ENCODE peak calls at places on chromosomes 6 and 20, in eight cellular contexts. One of them, this sample, is unnamed.

GRCh38 chr6:6661684-6662083 is 73.2 kb downstream of the LY86 start:
- DNase-seq in PC-9: peak
- DNase-seq in lung: peak
- DNase-seq in mammary epithelial cell: peak
- DNase-seq in AG09309: no peak
- DNase-seq in neural progenitor cell: no peak
- DNase-seq in foreskin fibroblast: peak
- DNase-seq in HepG2: peak
- DNase-seq in this sample: no peak

GRCh38 chr6:142942805-142943227 is 2.2 kb downstream of the HIVEP2 start:
- DNase-seq in AG09309: no peak
- DNase-seq in HepG2: peak
- DNase-seq in neural progenitor cell: no peak
- DNase-seq in PC-9: no peak
- DNase-seq in mammary epithelial cell: peak
- DNase-seq in foreskin fibroblast: no peak
- DNase-seq in lung: no peak
- DNase-seq in this sample: no peak

GRCh38 chr6:128275030-128275429 is 245.4 kb downstream of the PTPRK start:
- DNase-seq in mammary epithelial cell: peak
- DNase-seq in HepG2: no peak
- DNase-seq in PC-9: no peak
- DNase-seq in lung: no peak
- DNase-seq in neural progenitor cell: no peak
- DNase-seq in AG09309: no peak
- DNase-seq in foreskin fibroblast: peak
- DNase-seq in this sample: no peak

GRCh38 chr20:31637660-31638059 is at the start of gene COX4I2:
- DNase-seq in neural progenitor cell: no peak
- DNase-seq in foreskin fibroblast: no peak
- DNase-seq in HepG2: no peak
- DNase-seq in mammary epithelial cell: no peak
- DNase-seq in PC-9: no peak
- DNase-seq in AG09309: no peak
- DNase-seq in lung: no peak
- DNase-seq in this sample: no peak

GRCh38 chr20:58201616-58202015 is 26.8 kb downstream of the ANKRD60 start:
- DNase-seq in HepG2: no peak
- DNase-seq in foreskin fibroblast: no peak
- DNase-seq in lung: no peak
- DNase-seq in neural progenitor cell: no peak
- DNase-seq in mammary epithelial cell: no peak
- DNase-seq in PC-9: no peak
- DNase-seq in AG09309: no peak
- DNase-seq in this sample: no peak

GRCh38 chr20:25484224-25484846 is 76.9 kb downstream of the GINS1 start:
- DNase-seq in neural progenitor cell: no peak
- DNase-seq in PC-9: no peak
- DNase-seq in AG09309: no peak
- DNase-seq in HepG2: no peak
- DNase-seq in foreskin fibroblast: no peak
- DNase-seq in lung: no peak
- DNase-seq in mammary epithelial cell: peak
- DNase-seq in this sample: no peak

GRCh38 chr20:14234666-14235295 is 102.6 kb downstream of the FLRT3 start:
- DNase-seq in mammary epithelial cell: peak
- DNase-seq in lung: no peak
- DNase-seq in HepG2: no peak
- DNase-seq in PC-9: no peak
- DNase-seq in foreskin fibroblast: peak
- DNase-seq in neural progenitor cell: no peak
- DNase-seq in AG09309: no peak
- DNase-seq in this sample: no peak

GRCh38 chr6:46438245-46438644 is 53.0 kb downstream of the RCAN2 start:
- DNase-seq in AG09309: no peak
- DNase-seq in lung: no peak
- DNase-seq in foreskin fibroblast: no peak
- DNase-seq in mammary epithelial cell: no peak
- DNase-seq in HepG2: no peak
- DNase-seq in neural progenitor cell: no peak
- DNase-seq in PC-9: no peak
- DNase-seq in this sample: no peak

GRCh38 chr6:78995946-78996345 is 82.1 kb downstream of the PHIP start:
- DNase-seq in lung: no peak
- DNase-seq in HepG2: no peak
- DNase-seq in foreskin fibroblast: no peak
- DNase-seq in mammary epithelial cell: peak
- DNase-seq in PC-9: no peak
- DNase-seq in AG09309: no peak
- DNase-seq in neural progenitor cell: no peak
- DNase-seq in this sample: no peak

GRCh38 chr6:154232013-154232920 is 124.3 kb downstream of the IPCEF1 start:
- DNase-seq in PC-9: no peak
- DNase-seq in AG09309: no peak
- DNase-seq in neural progenitor cell: no peak
- DNase-seq in lung: no peak
- DNase-seq in foreskin fibroblast: peak
- DNase-seq in mammary epithelial cell: no peak
- DNase-seq in HepG2: no peak
- DNase-seq in this sample: no peak

GRCh38 chr20:62953839-62954703 is 1.6 kb downstream of the SLC17A9 start:
- DNase-seq in PC-9: no peak
- DNase-seq in HepG2: peak
- DNase-seq in neural progenitor cell: peak
- DNase-seq in AG09309: no peak
- DNase-seq in lung: peak
- DNase-seq in foreskin fibroblast: peak
- DNase-seq in mammary epithelial cell: no peak
- DNase-seq in this sample: no peak

GRCh38 chr6:146433881-146434741 is 109.5 kb upstream of the RAB32 start:
- DNase-seq in foreskin fibroblast: peak
- DNase-seq in PC-9: no peak
- DNase-seq in HepG2: no peak
- DNase-seq in lung: no peak
- DNase-seq in neural progenitor cell: peak
- DNase-seq in mammary epithelial cell: peak
- DNase-seq in AG09309: no peak
- DNase-seq in this sample: no peak

GRCh38 chr6:154247119-154247814 is 109.3 kb downstream of the IPCEF1 start:
- DNase-seq in lung: no peak
- DNase-seq in AG09309: no peak
- DNase-seq in PC-9: no peak
- DNase-seq in mammary epithelial cell: no peak
- DNase-seq in foreskin fibroblast: no peak
- DNase-seq in HepG2: no peak
- DNase-seq in neural progenitor cell: peak
- DNase-seq in this sample: no peak

GRCh38 chr6:14784596-14785360 is 461.1 kb upstream of the JARID2 start:
- DNase-seq in AG09309: no peak
- DNase-seq in HepG2: no peak
- DNase-seq in PC-9: no peak
- DNase-seq in neural progenitor cell: peak
- DNase-seq in mammary epithelial cell: no peak
- DNase-seq in lung: no peak
- DNase-seq in foreskin fibroblast: no peak
- DNase-seq in this sample: no peak

DNA sequence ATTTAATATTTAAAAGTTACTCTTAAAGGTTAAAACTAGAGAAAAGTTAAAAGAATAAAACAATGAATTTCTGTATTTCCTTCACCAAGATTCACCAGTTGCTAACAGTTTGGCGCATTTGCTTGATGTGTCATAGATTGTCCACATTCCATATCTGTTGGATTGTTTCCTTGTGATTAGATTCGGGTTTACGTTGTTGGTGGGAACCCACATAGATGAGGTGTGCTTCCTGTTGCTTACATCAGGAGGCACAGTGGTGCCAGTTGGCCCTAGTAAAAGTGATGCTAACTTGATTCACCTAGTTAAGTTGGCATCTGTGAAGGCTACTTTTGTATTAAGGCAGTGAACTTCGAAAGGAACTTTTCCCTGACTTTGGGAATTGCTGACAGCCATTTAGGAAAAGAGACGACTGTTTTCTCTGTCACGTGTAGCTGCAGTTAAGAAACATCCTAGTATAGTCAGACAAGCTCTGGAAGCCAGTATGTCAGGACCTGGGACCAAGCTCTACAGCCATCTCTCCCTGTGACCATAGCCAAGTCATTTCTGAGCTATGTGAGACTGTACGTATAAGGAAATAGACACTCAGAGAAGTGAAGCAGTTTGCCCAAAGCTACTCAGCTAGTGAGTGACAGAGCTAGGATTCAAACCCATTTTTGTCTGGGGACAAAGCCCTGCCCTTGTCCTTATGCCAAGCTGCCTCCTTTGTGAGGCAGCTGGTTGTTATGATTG is 49.0 kb downstream of the PPARD start:
- DNase-seq in foreskin fibroblast: peak
- DNase-seq in neural progenitor cell: no peak
- DNase-seq in HepG2: no peak
- DNase-seq in lung: no peak
- DNase-seq in PC-9: peak
- DNase-seq in mammary epithelial cell: peak
- DNase-seq in AG09309: peak
- DNase-seq in this sample: peak
- TF ChIP-seq CTCF in foreskin fibroblast: peak
- TF ChIP-seq CTCF in neural progenitor cell: no peak
- TF ChIP-seq CTCF in HepG2: no peak
- TF ChIP-seq CTCF in lung: no peak
- TF ChIP-seq CTCF in PC-9: peak
- TF ChIP-seq CTCF in mammary epithelial cell: peak
- TF ChIP-seq CTCF in AG09309: no peak
- TF ChIP-seq CTCF in this sample: no peak

DNA sequence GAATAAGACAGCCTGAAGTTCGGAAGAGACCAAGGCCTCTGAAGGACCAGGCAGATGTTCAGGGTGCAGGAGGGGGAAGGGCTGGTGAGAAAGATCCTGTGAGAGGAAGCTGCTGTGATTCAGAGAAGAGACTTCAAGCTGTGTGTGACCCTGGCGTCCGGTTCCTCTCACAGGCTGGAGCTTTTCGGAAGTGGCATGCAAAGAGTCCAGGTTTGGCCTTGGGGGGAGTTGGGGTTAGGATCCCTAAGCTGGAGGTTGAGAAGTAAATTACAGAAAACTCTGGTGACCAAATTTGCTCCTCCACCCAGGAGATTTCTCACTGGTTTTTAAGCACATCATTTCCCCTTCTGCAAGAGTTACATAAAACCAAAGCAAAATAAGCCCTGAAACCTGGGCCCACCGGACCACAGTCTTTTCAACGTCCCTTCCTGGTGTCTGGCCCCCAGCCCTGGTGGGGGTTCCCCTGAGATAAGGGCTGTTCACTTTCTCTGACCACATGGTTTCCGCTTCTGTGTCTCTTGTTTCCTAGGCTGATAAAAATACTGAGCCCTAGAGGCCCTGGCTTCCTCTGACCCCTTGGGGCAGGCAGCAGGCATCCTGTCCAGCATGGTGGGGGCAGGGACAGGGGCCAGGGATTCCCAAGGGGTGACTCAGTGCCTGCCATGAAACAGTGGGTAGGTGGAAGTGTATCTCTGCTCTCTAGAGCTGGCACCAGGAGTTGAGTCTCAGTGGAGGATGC is 12.0 kb upstream of the LTA start:
- DNase-seq in mammary epithelial cell: peak
- DNase-seq in lung: peak
- DNase-seq in foreskin fibroblast: peak
- DNase-seq in neural progenitor cell: no peak
- DNase-seq in PC-9: peak
- DNase-seq in AG09309: no peak
- DNase-seq in HepG2: no peak
- DNase-seq in this sample: peak
- TF ChIP-seq CTCF in mammary epithelial cell: no peak
- TF ChIP-seq CTCF in lung: no peak
- TF ChIP-seq CTCF in foreskin fibroblast: no peak
- TF ChIP-seq CTCF in neural progenitor cell: no peak
- TF ChIP-seq CTCF in PC-9: no peak
- TF ChIP-seq CTCF in AG09309: no peak
- TF ChIP-seq CTCF in HepG2: no peak
- TF ChIP-seq CTCF in this sample: no peak

GRCh38 chr20:47011984-47012383 is 117.3 kb downstream of the EYA2 start:
- DNase-seq in foreskin fibroblast: no peak
- DNase-seq in AG09309: no peak
- DNase-seq in mammary epithelial cell: no peak
- DNase-seq in PC-9: no peak
- DNase-seq in HepG2: no peak
- DNase-seq in neural progenitor cell: no peak
- DNase-seq in lung: no peak
- DNase-seq in this sample: no peak

GRCh38 chr20:47008842-47009518 is 114.3 kb downstream of the EYA2 start:
- DNase-seq in AG09309: no peak
- DNase-seq in neural progenitor cell: no peak
- DNase-seq in mammary epithelial cell: no peak
- DNase-seq in foreskin fibroblast: no peak
- DNase-seq in lung: no peak
- DNase-seq in HepG2: peak
- DNase-seq in PC-9: no peak
- DNase-seq in this sample: no peak

GRCh38 chr20:47009784-47010183 is 115.1 kb downstream of the EYA2 start:
- DNase-seq in PC-9: no peak
- DNase-seq in lung: no peak
- DNase-seq in mammary epithelial cell: no peak
- DNase-seq in HepG2: no peak
- DNase-seq in AG09309: no peak
- DNase-seq in foreskin fibroblast: no peak
- DNase-seq in neural progenitor cell: no peak
- DNase-seq in this sample: no peak

GRCh38 chr20:47016068-47016664 is 121.5 kb downstream of the EYA2 start:
- DNase-seq in PC-9: no peak
- DNase-seq in lung: no peak
- DNase-seq in HepG2: no peak
- DNase-seq in neural progenitor cell: peak
- DNase-seq in foreskin fibroblast: no peak
- DNase-seq in AG09309: no peak
- DNase-seq in mammary epithelial cell: no peak
- DNase-seq in this sample: no peak

GRCh38 chr20:47013606-47014005 is 119.0 kb downstream of the EYA2 start:
- DNase-seq in mammary epithelial cell: no peak
- DNase-seq in PC-9: no peak
- DNase-seq in neural progenitor cell: no peak
- DNase-seq in lung: no peak
- DNase-seq in foreskin fibroblast: no peak
- DNase-seq in HepG2: no peak
- DNase-seq in AG09309: no peak
- DNase-seq in this sample: no peak
- TF ChIP-seq CTCF in mammary epithelial cell: no peak
- TF ChIP-seq CTCF in PC-9: peak
- TF ChIP-seq CTCF in neural progenitor cell: no peak
- TF ChIP-seq CTCF in lung: no peak
- TF ChIP-seq CTCF in foreskin fibroblast: no peak
- TF ChIP-seq CTCF in HepG2: peak
- TF ChIP-seq CTCF in AG09309: no peak
- TF ChIP-seq CTCF in this sample: no peak

DNA sequence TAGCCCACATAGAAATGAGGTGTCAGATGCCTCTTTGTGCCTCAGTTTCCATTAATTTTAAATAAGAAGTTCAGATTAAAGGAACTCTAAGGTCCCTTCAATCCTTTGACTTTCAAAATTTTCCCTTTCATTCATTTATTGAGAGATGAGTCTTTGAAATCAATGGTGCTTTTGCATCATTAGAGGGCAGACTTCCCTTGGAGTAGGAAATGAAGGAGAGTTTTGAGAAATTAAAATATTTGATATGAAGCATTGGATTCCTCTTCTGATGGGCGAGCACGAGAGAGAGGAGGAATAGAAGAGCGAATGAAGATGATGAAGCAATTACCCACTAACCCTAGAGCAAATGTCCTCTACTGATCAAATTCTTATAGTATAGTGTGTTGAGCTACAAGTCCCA is 105.7 kb downstream of the EDN1 start:
- DNase-seq in mammary epithelial cell: no peak
- DNase-seq in AG09309: no peak
- DNase-seq in PC-9: no peak
- DNase-seq in neural progenitor cell: no peak
- DNase-seq in foreskin fibroblast: peak
- DNase-seq in lung: no peak
- DNase-seq in HepG2: no peak
- DNase-seq in this sample: no peak
- TF ChIP-seq CTCF in mammary epithelial cell: no peak
- TF ChIP-seq CTCF in AG09309: peak
- TF ChIP-seq CTCF in PC-9: peak
- TF ChIP-seq CTCF in neural progenitor cell: no peak
- TF ChIP-seq CTCF in foreskin fibroblast: peak
- TF ChIP-seq CTCF in lung: no peak
- TF ChIP-seq CTCF in HepG2: no peak
- TF ChIP-seq CTCF in this sample: no peak